ENCODE peak calls at places on chromosomes 4 and X, in four cellular contexts. W, M, N and D are unnamed samples.

GRCh38 chr4:76188557-76188956 is 25.1 kb downstream of the SCARB2 start:
- DNase-seq in W (no peak), M (no peak), N (no peak), D (no peak)

GRCh38 chrX:103607385-103608304 is at the start of gene TCEAL3:
- DNase-seq in W (peak), M (peak), N (peak), D (peak)

GRCh38 chrX:46577116-46578005 is 3.8 kb downstream of the CHST7 start:
- DNase-seq in W (no peak), M (no peak), N (no peak), D (no peak)

GRCh38 chr4:136329042-136329662 is 1203.1 kb downstream of the PCDH18 start:
- DNase-seq in W (no peak), M (no peak), N (no peak), D (no peak)

GRCh38 chrX:136909119-136909705 is 28.7 kb upstream of the RBMX start:
- DNase-seq in W (peak), M (peak), N (peak), D (peak)

GRCh38 chr4:8393593-8394038 is 46.9 kb downstream of the ACOX3 start:
- DNase-seq in W (peak), M (no peak), N (peak), D (peak)

GRCh38 chr4:97910005-97910404 is 233.3 kb downstream of the STPG2 start:
- DNase-seq in W (no peak), M (no peak), N (peak), D (no peak)

GRCh38 chrX:75786290-75786689 is 1.2 kb upstream of the MAGEE2 start:
- DNase-seq in W (no peak), M (no peak), N (no peak), D (no peak)

GRCh38 chrX:119398974-119399771 is at the start of gene SLC25A43:
- DNase-seq in W (peak), M (no peak), N (peak), D (peak)

GRCh38 chrX:7316280-7316679 is 168.3 kb upstream of the PUDP start:
- DNase-seq in W (no peak), M (no peak), N (no peak), D (no peak)

GRCh38 chrX:148265829-148266228 is 234.6 kb upstream of the AFF2 start:
- DNase-seq in W (no peak), M (no peak), N (no peak), D (no peak)

GRCh38 chr4:119656342-119656741 is 27.7 kb upstream of the PDE5A start:
- DNase-seq in W (no peak), M (no peak), N (no peak), D (no peak)

GRCh38 chr4:65249111-65249510 is 421.2 kb downstream of the EPHA5 start:
- DNase-seq in W (no peak), M (no peak), N (no peak), D (no peak)

GRCh38 chrX:16136080-16136479 is 12.7 kb downstream of the GRPR start:
- DNase-seq in W (no peak), M (no peak), N (no peak), D (no peak)

GRCh38 chr4:12879500-12879899 is 604.6 kb downstream of the RAB28 start:
- DNase-seq in W (no peak), M (no peak), N (no peak), D (no peak)

GRCh38 chrX:74371823-74372222 is 49.5 kb upstream of the SLC16A2 start:
- DNase-seq in W (no peak), M (no peak), N (no peak), D (no peak)

GRCh38 chrX:151537572-151537971 is 25.9 kb upstream of the PASD1 start:
- DNase-seq in W (no peak), M (no peak), N (no peak), D (no peak)

GRCh38 chr4:136505020-136505419 is 1027.3 kb downstream of the PCDH18 start:
- DNase-seq in W (no peak), M (no peak), N (no peak), D (no peak)

GRCh38 chrX:41382699-41383645 is 49.0 kb downstream of the DDX3X start:
- DNase-seq in W (no peak), M (peak), N (no peak), D (no peak)

GRCh38 chr4:139745111-139745639 is 79.6 kb downstream of the MGST2 start:
- DNase-seq in W (no peak), M (no peak), N (no peak), D (no peak)

GRCh38 chrX:33014086-33014485 is 197.3 kb downstream of the DMD start:
- DNase-seq in W (no peak), M (no peak), N (no peak), D (no peak)

GRCh38 chr4:48290146-48290772 is 20.6 kb upstream of the TEC start:
- DNase-seq in W (no peak), M (peak), N (no peak), D (no peak)

GRCh38 chrX:23931149-23931604 is 23.4 kb downstream of the CXorf58 start:
- DNase-seq in W (no peak), M (no peak), N (no peak), D (no peak)

GRCh38 chr4:182724414-182724813 is 192.8 kb downstream of the DCTD start:
- DNase-seq in W (no peak), M (no peak), N (no peak), D (no peak)